ENCODE peak calls at places on chromosomes 2 and 18, in five cellular contexts. D is heart left ventricle; K is ACHN; N is fibroblast of the conjunctiva; B is CD8-positive, alpha-beta memory T cell. E is an unnamed sample.

GRCh38 chr2:205975082-205975949 is 110.7 kb downstream of the INO80D start:
- DNase-seq in K (peak), B (no peak), D (no peak), N (no peak), E (no peak)

GRCh38 chr18:79399275-79400081 is 3.7 kb downstream of the NFATC1 start:
- DNase-seq in K (no peak), D (peak), B (no peak), N (no peak), E (no peak)

GRCh38 chr2:127012868-127013267 is 94.1 kb downstream of the BIN1 start:
- DNase-seq in D (no peak), B (no peak), K (no peak), N (no peak), E (no peak)

GRCh38 chr2:232623768-232624553 is 9.4 kb upstream of the EFHD1 start:
- DNase-seq in N (no peak), K (no peak), B (no peak), D (no peak), E (no peak)

GRCh38 chr18:9575558-9575957 is 38.8 kb downstream of the PPP4R1 start:
- DNase-seq in D (peak), K (peak), N (peak), B (no peak), E (peak)

GRCh38 chr2:36380624-36381481 is 25.3 kb downstream of the CRIM1 start:
- DNase-seq in B (no peak), D (peak), K (peak), N (no peak), E (no peak)

GRCh38 chr2:139492301-139492700 is 712.1 kb upstream of the NXPH2 start:
- DNase-seq in D (no peak), K (no peak), N (no peak), B (no peak), E (no peak)

GRCh38 chr2:190079160-190079559 is 16.6 kb upstream of the MSTN start:
- DNase-seq in N (no peak), K (no peak), D (no peak), B (no peak), E (no peak)

GRCh38 chr2:61911510-61911909 is 6.0 kb downstream of the COMMD1 start:
- DNase-seq in N (no peak), K (peak), D (no peak), B (no peak), E (no peak)

GRCh38 chr2:28342081-28342967 is 50.3 kb upstream of the FOSL2 start:
- DNase-seq in K (peak), D (peak), B (no peak), N (peak), E (peak)

GRCh38 chr2:168181825-168182224 is 65.6 kb downstream of the STK39 start:
- DNase-seq in N (no peak), K (no peak), B (no peak), D (no peak), E (no peak)

GRCh38 chr2:237315170-237315880 is 98.6 kb downstream of the COL6A3 start:
- DNase-seq in N (peak), B (no peak), D (peak), K (no peak), E (peak)

GRCh38 chr2:221103930-221104329 is 468.2 kb downstream of the EPHA4 start:
- DNase-seq in K (no peak), D (peak), N (no peak), B (no peak), E (no peak)

GRCh38 chr2:25559148-25559547 is 114.2 kb downstream of the DTNB start:
- DNase-seq in D (no peak), B (no peak), K (no peak), N (no peak), E (no peak)

GRCh38 chr2:9385841-9386240 is 37.5 kb downstream of the ITGB1BP1 start:
- DNase-seq in B (no peak), N (no peak), D (no peak), K (peak), E (no peak)

GRCh38 chr18:7855051-7855450 is 287.9 kb downstream of the PTPRM start:
- DNase-seq in K (no peak), B (no peak), N (no peak), D (peak), E (no peak)

GRCh38 chr2:102236132-102236531 is 49.3 kb downstream of the IL1RL2 start:
- DNase-seq in K (no peak), B (no peak), N (no peak), D (no peak), E (no peak)

GRCh38 chr2:160293401-160293911 is 93.4 kb upstream of the ITGB6 start:
- DNase-seq in B (no peak), D (no peak), N (peak), K (no peak), E (no peak)

GRCh38 chr18:62179213-62179612 is 7.6 kb downstream of the PIGN start:
- DNase-seq in D (no peak), K (no peak), N (no peak), B (no peak), E (no peak)

GRCh38 chr2:7725132-7725849 is 808.1 kb downstream of the RNF144A start:
- DNase-seq in K (no peak), B (peak), N (no peak), D (no peak), E (no peak)

GRCh38 chr2:195434346-195434745 is 222.7 kb upstream of the SLC39A10 start:
- DNase-seq in K (no peak), B (no peak), N (no peak), D (no peak), E (no peak)

GRCh38 chr2:50143822-50144575 is 887.9 kb downstream of the NRXN1 start:
- DNase-seq in B (no peak), K (peak), D (no peak), N (peak), E (no peak)

GRCh38 chr18:21284540-21284939 is 42.5 kb downstream of the GREB1L start:
- DNase-seq in B (no peak), K (no peak), D (no peak), N (no peak), E (no peak)

GRCh38 chr2:217035967-217036366 is 176.1 kb upstream of the TNP1 start:
- DNase-seq in D (peak), B (no peak), N (peak), K (no peak), E (no peak)

GRCh38 chr18:48854780-48855179 is 96.0 kb downstream of the SMAD7 start:
- DNase-seq in N (no peak), D (no peak), B (no peak), K (no peak), E (no peak)

GRCh38 chr2:138722316-138722715 is 57.9 kb downstream of the NXPH2 start:
- DNase-seq in B (no peak), N (no peak), D (no peak), K (peak), E (no peak)

GRCh38 chr2:219111375-219112069 is 49.1 kb downstream of the NHEJ1 start:
- DNase-seq in K (no peak), B (no peak), D (no peak), N (no peak), E (no peak)

GRCh38 chr2:226478121-226478809 is 321.4 kb downstream of the IRS1 start:
- DNase-seq in B (no peak), D (peak), N (peak), K (peak), E (no peak)

GRCh38 chr18:62612721-62613120 is 89.9 kb downstream of the ZCCHC2 start:
- DNase-seq in N (no peak), K (no peak), D (no peak), B (no peak), E (no peak)

GRCh38 chr2:217789736-217790181 is 213.0 kb downstream of the TNS1 start:
- DNase-seq in D (no peak), K (no peak), B (no peak), N (no peak), E (peak)

GRCh38 chr2:240473211-240473610 is 37.7 kb downstream of the GPC1 start:
- DNase-seq in N (no peak), K (no peak), B (no peak), D (no peak), E (no peak)

GRCh38 chr2:158013791-158014190 is 87.9 kb upstream of the UPP2 start:
- DNase-seq in B (no peak), K (no peak), D (no peak), N (no peak), E (no peak)

GRCh38 chr18:59823611-59824195 is 76.1 kb upstream of the PMAIP1 start:
- DNase-seq in K (peak), B (no peak), N (peak), D (peak), E (peak)

GRCh38 chr2:126913881-126914495 is 15.3 kb downstream of the TEX51 start:
- DNase-seq in D (no peak), K (no peak), N (no peak), B (no peak), E (no peak)

GRCh38 chr2:178782236-178782635 is 25.0 kb downstream of the TTN start:
- DNase-seq in N (no peak), B (no peak), D (no peak), K (no peak), E (no peak)

GRCh38 chr18:63003899-63004298 is 288.6 kb downstream of the PHLPP1 start:
- DNase-seq in K (no peak), D (no peak), N (no peak), B (no peak), E (no peak)

GRCh38 chr18:77039196-77040140 is 93.1 kb downstream of the MBP start:
- DNase-seq in K (no peak), B (no peak), D (no peak), N (no peak), E (no peak)

E was measured in lung.